ENCODE peak calls at places on chromosome 5, in four cellular contexts. One of them, this sample, is unnamed.

GRCh38 chr5:115209279-115209678 is 39.6 kb upstream of the TRIM36 start:
- DNase-seq in stimulated activated CD4-positive, alpha-beta T cell treated with anti-CD3 and anti-CD28 coated beads, Interleukin-2, amount 100 ng/mL, for 24 hours: peak
- DNase-seq in activated effector memory CD4-positive, alpha-beta T cell treated with anti-CD3 and anti-CD28 coated beads, Interleukin-2, amount 50 U/mL, for 16 hours: peak
- DNase-seq in Calu3: no peak
- DNase-seq in this sample: peak

GRCh38 chr5:62717211-62717927 is 138.8 kb downstream of the LRRC70 start:
- DNase-seq in stimulated activated CD4-positive, alpha-beta T cell treated with anti-CD3 and anti-CD28 coated beads, Interleukin-2, amount 100 ng/mL, for 24 hours: no peak
- DNase-seq in activated effector memory CD4-positive, alpha-beta T cell treated with anti-CD3 and anti-CD28 coated beads, Interleukin-2, amount 50 U/mL, for 16 hours: no peak
- DNase-seq in Calu3: no peak
- DNase-seq in this sample: no peak

GRCh38 chr5:122120493-122120892 is 8.9 kb upstream of the ZNF474 start:
- DNase-seq in Calu3: no peak
- DNase-seq in activated effector memory CD4-positive, alpha-beta T cell treated with anti-CD3 and anti-CD28 coated beads, Interleukin-2, amount 50 U/mL, for 16 hours: no peak
- DNase-seq in stimulated activated CD4-positive, alpha-beta T cell treated with anti-CD3 and anti-CD28 coated beads, Interleukin-2, amount 100 ng/mL, for 24 hours: no peak
- DNase-seq in this sample: no peak

GRCh38 chr5:14077501-14077900 is 65.6 kb upstream of the TRIO start:
- DNase-seq in Calu3: no peak
- DNase-seq in activated effector memory CD4-positive, alpha-beta T cell treated with anti-CD3 and anti-CD28 coated beads, Interleukin-2, amount 50 U/mL, for 16 hours: no peak
- DNase-seq in stimulated activated CD4-positive, alpha-beta T cell treated with anti-CD3 and anti-CD28 coated beads, Interleukin-2, amount 100 ng/mL, for 24 hours: no peak
- DNase-seq in this sample: no peak

GRCh38 chr5:1011226-1011631 is 2.6 kb downstream of the NKD2 start:
- DNase-seq in activated effector memory CD4-positive, alpha-beta T cell treated with anti-CD3 and anti-CD28 coated beads, Interleukin-2, amount 50 U/mL, for 16 hours: peak
- DNase-seq in stimulated activated CD4-positive, alpha-beta T cell treated with anti-CD3 and anti-CD28 coated beads, Interleukin-2, amount 100 ng/mL, for 24 hours: peak
- DNase-seq in Calu3: peak
- DNase-seq in this sample: no peak

GRCh38 chr5:375336-375920 is 53.9 kb downstream of the AHRR start:
- DNase-seq in activated effector memory CD4-positive, alpha-beta T cell treated with anti-CD3 and anti-CD28 coated beads, Interleukin-2, amount 50 U/mL, for 16 hours: peak
- DNase-seq in Calu3: no peak
- DNase-seq in stimulated activated CD4-positive, alpha-beta T cell treated with anti-CD3 and anti-CD28 coated beads, Interleukin-2, amount 100 ng/mL, for 24 hours: no peak
- DNase-seq in this sample: peak

GRCh38 chr5:174293481-174293880 is 248.0 kb downstream of the NSG2 start:
- DNase-seq in stimulated activated CD4-positive, alpha-beta T cell treated with anti-CD3 and anti-CD28 coated beads, Interleukin-2, amount 100 ng/mL, for 24 hours: no peak
- DNase-seq in activated effector memory CD4-positive, alpha-beta T cell treated with anti-CD3 and anti-CD28 coated beads, Interleukin-2, amount 50 U/mL, for 16 hours: no peak
- DNase-seq in Calu3: no peak
- DNase-seq in this sample: no peak

GRCh38 chr5:163867324-163867723 is 361.9 kb downstream of the MAT2B start:
- DNase-seq in Calu3: no peak
- DNase-seq in activated effector memory CD4-positive, alpha-beta T cell treated with anti-CD3 and anti-CD28 coated beads, Interleukin-2, amount 50 U/mL, for 16 hours: no peak
- DNase-seq in stimulated activated CD4-positive, alpha-beta T cell treated with anti-CD3 and anti-CD28 coated beads, Interleukin-2, amount 100 ng/mL, for 24 hours: no peak
- DNase-seq in this sample: no peak

GRCh38 chr5:52007230-52007858 is 624.1 kb downstream of the ISL1 start:
- DNase-seq in activated effector memory CD4-positive, alpha-beta T cell treated with anti-CD3 and anti-CD28 coated beads, Interleukin-2, amount 50 U/mL, for 16 hours: no peak
- DNase-seq in Calu3: peak
- DNase-seq in stimulated activated CD4-positive, alpha-beta T cell treated with anti-CD3 and anti-CD28 coated beads, Interleukin-2, amount 100 ng/mL, for 24 hours: no peak
- DNase-seq in this sample: no peak

GRCh38 chr5:42982107-42982622 is 58.0 kb downstream of the ANXA2R start:
- DNase-seq in stimulated activated CD4-positive, alpha-beta T cell treated with anti-CD3 and anti-CD28 coated beads, Interleukin-2, amount 100 ng/mL, for 24 hours: no peak
- DNase-seq in Calu3: peak
- DNase-seq in activated effector memory CD4-positive, alpha-beta T cell treated with anti-CD3 and anti-CD28 coated beads, Interleukin-2, amount 50 U/mL, for 16 hours: no peak
- DNase-seq in this sample: no peak

GRCh38 chr5:138996120-138996519 is 121.0 kb upstream of the LRRTM2 start:
- DNase-seq in stimulated activated CD4-positive, alpha-beta T cell treated with anti-CD3 and anti-CD28 coated beads, Interleukin-2, amount 100 ng/mL, for 24 hours: no peak
- DNase-seq in Calu3: no peak
- DNase-seq in activated effector memory CD4-positive, alpha-beta T cell treated with anti-CD3 and anti-CD28 coated beads, Interleukin-2, amount 50 U/mL, for 16 hours: no peak
- DNase-seq in this sample: no peak

GRCh38 chr5:72677447-72677846 is 139.0 kb upstream of the TNPO1 start:
- DNase-seq in Calu3: no peak
- DNase-seq in stimulated activated CD4-positive, alpha-beta T cell treated with anti-CD3 and anti-CD28 coated beads, Interleukin-2, amount 100 ng/mL, for 24 hours: no peak
- DNase-seq in activated effector memory CD4-positive, alpha-beta T cell treated with anti-CD3 and anti-CD28 coated beads, Interleukin-2, amount 50 U/mL, for 16 hours: no peak
- DNase-seq in this sample: no peak

GRCh38 chr5:72494700-72495124 is 12.5 kb downstream of the ZNF366 start:
- DNase-seq in stimulated activated CD4-positive, alpha-beta T cell treated with anti-CD3 and anti-CD28 coated beads, Interleukin-2, amount 100 ng/mL, for 24 hours: no peak
- DNase-seq in Calu3: no peak
- DNase-seq in activated effector memory CD4-positive, alpha-beta T cell treated with anti-CD3 and anti-CD28 coated beads, Interleukin-2, amount 50 U/mL, for 16 hours: no peak
- DNase-seq in this sample: no peak

GRCh38 chr5:15645376-15645775 is 145.4 kb downstream of the FBXL7 start:
- DNase-seq in activated effector memory CD4-positive, alpha-beta T cell treated with anti-CD3 and anti-CD28 coated beads, Interleukin-2, amount 50 U/mL, for 16 hours: no peak
- DNase-seq in stimulated activated CD4-positive, alpha-beta T cell treated with anti-CD3 and anti-CD28 coated beads, Interleukin-2, amount 100 ng/mL, for 24 hours: no peak
- DNase-seq in Calu3: no peak
- DNase-seq in this sample: no peak

GRCh38 chr5:82045526-82046267 is 73.9 kb downstream of the ATG10 start:
- DNase-seq in Calu3: no peak
- DNase-seq in stimulated activated CD4-positive, alpha-beta T cell treated with anti-CD3 and anti-CD28 coated beads, Interleukin-2, amount 100 ng/mL, for 24 hours: no peak
- DNase-seq in activated effector memory CD4-positive, alpha-beta T cell treated with anti-CD3 and anti-CD28 coated beads, Interleukin-2, amount 50 U/mL, for 16 hours: no peak
- DNase-seq in this sample: no peak

GRCh38 chr5:170503970-170504525 is at the start of gene KCNIP1:
- DNase-seq in activated effector memory CD4-positive, alpha-beta T cell treated with anti-CD3 and anti-CD28 coated beads, Interleukin-2, amount 50 U/mL, for 16 hours: no peak
- DNase-seq in Calu3: peak
- DNase-seq in stimulated activated CD4-positive, alpha-beta T cell treated with anti-CD3 and anti-CD28 coated beads, Interleukin-2, amount 100 ng/mL, for 24 hours: peak
- DNase-seq in this sample: no peak

GRCh38 chr5:59036274-59036961 is 453.5 kb downstream of the RAB3C start:
- DNase-seq in activated effector memory CD4-positive, alpha-beta T cell treated with anti-CD3 and anti-CD28 coated beads, Interleukin-2, amount 50 U/mL, for 16 hours: peak
- DNase-seq in stimulated activated CD4-positive, alpha-beta T cell treated with anti-CD3 and anti-CD28 coated beads, Interleukin-2, amount 100 ng/mL, for 24 hours: peak
- DNase-seq in Calu3: peak
- DNase-seq in this sample: no peak

GRCh38 chr5:135662104-135662503 is 83.3 kb upstream of the CXCL14 start:
- DNase-seq in activated effector memory CD4-positive, alpha-beta T cell treated with anti-CD3 and anti-CD28 coated beads, Interleukin-2, amount 50 U/mL, for 16 hours: no peak
- DNase-seq in Calu3: no peak
- DNase-seq in stimulated activated CD4-positive, alpha-beta T cell treated with anti-CD3 and anti-CD28 coated beads, Interleukin-2, amount 100 ng/mL, for 24 hours: no peak
- DNase-seq in this sample: no peak

GRCh38 chr5:148970228-148970627 is 92.6 kb downstream of the SH3TC2 start:
- DNase-seq in stimulated activated CD4-positive, alpha-beta T cell treated with anti-CD3 and anti-CD28 coated beads, Interleukin-2, amount 100 ng/mL, for 24 hours: no peak
- DNase-seq in Calu3: no peak
- DNase-seq in activated effector memory CD4-positive, alpha-beta T cell treated with anti-CD3 and anti-CD28 coated beads, Interleukin-2, amount 50 U/mL, for 16 hours: no peak
- DNase-seq in this sample: no peak

GRCh38 chr5:170479484-170479883 is 24.3 kb upstream of the KCNIP1 start:
- DNase-seq in activated effector memory CD4-positive, alpha-beta T cell treated with anti-CD3 and anti-CD28 coated beads, Interleukin-2, amount 50 U/mL, for 16 hours: no peak
- DNase-seq in stimulated activated CD4-positive, alpha-beta T cell treated with anti-CD3 and anti-CD28 coated beads, Interleukin-2, amount 100 ng/mL, for 24 hours: no peak
- DNase-seq in Calu3: peak
- DNase-seq in this sample: no peak

GRCh38 chr5:33309780-33310345 is 130.9 kb upstream of the TARS1 start:
- DNase-seq in Calu3: no peak
- DNase-seq in stimulated activated CD4-positive, alpha-beta T cell treated with anti-CD3 and anti-CD28 coated beads, Interleukin-2, amount 100 ng/mL, for 24 hours: no peak
- DNase-seq in activated effector memory CD4-positive, alpha-beta T cell treated with anti-CD3 and anti-CD28 coated beads, Interleukin-2, amount 50 U/mL, for 16 hours: no peak
- DNase-seq in this sample: no peak

GRCh38 chr5:156201793-156202388 is 125.1 kb upstream of the SGCD start:
- DNase-seq in activated effector memory CD4-positive, alpha-beta T cell treated with anti-CD3 and anti-CD28 coated beads, Interleukin-2, amount 50 U/mL, for 16 hours: no peak
- DNase-seq in stimulated activated CD4-positive, alpha-beta T cell treated with anti-CD3 and anti-CD28 coated beads, Interleukin-2, amount 100 ng/mL, for 24 hours: no peak
- DNase-seq in Calu3: no peak
- DNase-seq in this sample: no peak

GRCh38 chr5:113271015-113271414 is 163.8 kb downstream of the TSSK1B start:
- DNase-seq in activated effector memory CD4-positive, alpha-beta T cell treated with anti-CD3 and anti-CD28 coated beads, Interleukin-2, amount 50 U/mL, for 16 hours: no peak
- DNase-seq in stimulated activated CD4-positive, alpha-beta T cell treated with anti-CD3 and anti-CD28 coated beads, Interleukin-2, amount 100 ng/mL, for 24 hours: no peak
- DNase-seq in Calu3: no peak
- DNase-seq in this sample: no peak

GRCh38 chr5:10831416-10831815 is 70.4 kb upstream of the DAP start:
- DNase-seq in stimulated activated CD4-positive, alpha-beta T cell treated with anti-CD3 and anti-CD28 coated beads, Interleukin-2, amount 100 ng/mL, for 24 hours: no peak
- DNase-seq in activated effector memory CD4-positive, alpha-beta T cell treated with anti-CD3 and anti-CD28 coated beads, Interleukin-2, amount 50 U/mL, for 16 hours: no peak
- DNase-seq in Calu3: no peak
- DNase-seq in this sample: no peak

GRCh38 chr5:66415208-66415607 is 181.0 kb upstream of the MAST4 start:
- DNase-seq in activated effector memory CD4-positive, alpha-beta T cell treated with anti-CD3 and anti-CD28 coated beads, Interleukin-2, amount 50 U/mL, for 16 hours: no peak
- DNase-seq in stimulated activated CD4-positive, alpha-beta T cell treated with anti-CD3 and anti-CD28 coated beads, Interleukin-2, amount 100 ng/mL, for 24 hours: no peak
- DNase-seq in Calu3: no peak
- DNase-seq in this sample: no peak

GRCh38 chr5:63155310-63155631 is 576.7 kb downstream of the LRRC70 start:
- DNase-seq in stimulated activated CD4-positive, alpha-beta T cell treated with anti-CD3 and anti-CD28 coated beads, Interleukin-2, amount 100 ng/mL, for 24 hours: no peak
- DNase-seq in Calu3: no peak
- DNase-seq in activated effector memory CD4-positive, alpha-beta T cell treated with anti-CD3 and anti-CD28 coated beads, Interleukin-2, amount 50 U/mL, for 16 hours: no peak
- DNase-seq in this sample: no peak

GRCh38 chr5:122756263-122756911 is 18.5 kb upstream of the SNX2 start:
- DNase-seq in activated effector memory CD4-positive, alpha-beta T cell treated with anti-CD3 and anti-CD28 coated beads, Interleukin-2, amount 50 U/mL, for 16 hours: no peak
- DNase-seq in stimulated activated CD4-positive, alpha-beta T cell treated with anti-CD3 and anti-CD28 coated beads, Interleukin-2, amount 100 ng/mL, for 24 hours: no peak
- DNase-seq in Calu3: no peak
- DNase-seq in this sample: no peak

GRCh38 chr5:90709323-90710148 is 150.9 kb downstream of the ADGRV1 start:
- DNase-seq in activated effector memory CD4-positive, alpha-beta T cell treated with anti-CD3 and anti-CD28 coated beads, Interleukin-2, amount 50 U/mL, for 16 hours: no peak
- DNase-seq in stimulated activated CD4-positive, alpha-beta T cell treated with anti-CD3 and anti-CD28 coated beads, Interleukin-2, amount 100 ng/mL, for 24 hours: peak
- DNase-seq in Calu3: peak
- DNase-seq in this sample: no peak

GRCh38 chr5:74587895-74588294 is 52.6 kb downstream of the ENC1 start:
- DNase-seq in activated effector memory CD4-positive, alpha-beta T cell treated with anti-CD3 and anti-CD28 coated beads, Interleukin-2, amount 50 U/mL, for 16 hours: no peak
- DNase-seq in Calu3: no peak
- DNase-seq in stimulated activated CD4-positive, alpha-beta T cell treated with anti-CD3 and anti-CD28 coated beads, Interleukin-2, amount 100 ng/mL, for 24 hours: no peak
- DNase-seq in this sample: no peak

GRCh38 chr5:102715405-102715804 is 39.7 kb upstream of the PAM start:
- DNase-seq in activated effector memory CD4-positive, alpha-beta T cell treated with anti-CD3 and anti-CD28 coated beads, Interleukin-2, amount 50 U/mL, for 16 hours: no peak
- DNase-seq in stimulated activated CD4-positive, alpha-beta T cell treated with anti-CD3 and anti-CD28 coated beads, Interleukin-2, amount 100 ng/mL, for 24 hours: no peak
- DNase-seq in Calu3: peak
- DNase-seq in this sample: no peak

GRCh38 chr5:171521219-171521633 is 101.8 kb downstream of the FGF18 start:
- DNase-seq in Calu3: peak
- DNase-seq in activated effector memory CD4-positive, alpha-beta T cell treated with anti-CD3 and anti-CD28 coated beads, Interleukin-2, amount 50 U/mL, for 16 hours: no peak
- DNase-seq in stimulated activated CD4-positive, alpha-beta T cell treated with anti-CD3 and anti-CD28 coated beads, Interleukin-2, amount 100 ng/mL, for 24 hours: no peak
- DNase-seq in this sample: no peak

GRCh38 chr5:2282034-2282690 is 399.4 kb upstream of the IRX4 start:
- DNase-seq in activated effector memory CD4-positive, alpha-beta T cell treated with anti-CD3 and anti-CD28 coated beads, Interleukin-2, amount 50 U/mL, for 16 hours: no peak
- DNase-seq in stimulated activated CD4-positive, alpha-beta T cell treated with anti-CD3 and anti-CD28 coated beads, Interleukin-2, amount 100 ng/mL, for 24 hours: no peak
- DNase-seq in Calu3: no peak
- DNase-seq in this sample: no peak

GRCh38 chr5:179530069-179530998 is 20.0 kb upstream of the RUFY1 start:
- DNase-seq in Calu3: no peak
- DNase-seq in stimulated activated CD4-positive, alpha-beta T cell treated with anti-CD3 and anti-CD28 coated beads, Interleukin-2, amount 100 ng/mL, for 24 hours: peak
- DNase-seq in activated effector memory CD4-positive, alpha-beta T cell treated with anti-CD3 and anti-CD28 coated beads, Interleukin-2, amount 50 U/mL, for 16 hours: peak
- DNase-seq in this sample: peak

GRCh38 chr5:108380531-108381021 is 1.3 kb downstream of the FBXL17 start:
- DNase-seq in stimulated activated CD4-positive, alpha-beta T cell treated with anti-CD3 and anti-CD28 coated beads, Interleukin-2, amount 100 ng/mL, for 24 hours: peak
- DNase-seq in Calu3: peak
- DNase-seq in activated effector memory CD4-positive, alpha-beta T cell treated with anti-CD3 and anti-CD28 coated beads, Interleukin-2, amount 50 U/mL, for 16 hours: peak
- DNase-seq in this sample: peak

GRCh38 chr5:121251954-121252353 is 599.7 kb upstream of the FTMT start:
- DNase-seq in activated effector memory CD4-positive, alpha-beta T cell treated with anti-CD3 and anti-CD28 coated beads, Interleukin-2, amount 50 U/mL, for 16 hours: no peak
- DNase-seq in Calu3: no peak
- DNase-seq in stimulated activated CD4-positive, alpha-beta T cell treated with anti-CD3 and anti-CD28 coated beads, Interleukin-2, amount 100 ng/mL, for 24 hours: no peak
- DNase-seq in this sample: no peak